ENCODE peak calls at places on chromosomes 7 and 10, in four cellular contexts. R is epithelial cell of esophagus, Z is ureter, V is foreskin fibroblast. Y is an unnamed sample.

GRCh38 chr7:155483868-155484325 is 26.0 kb downstream of the EN2 start:
- DNase-seq in Z (no peak), V (no peak), R (peak; percentile 39), Y (no peak)

GRCh38 chr10:30422981-30423654 is 10.9 kb upstream of the MAP3K8 start:
- DNase-seq in Z (peak; percentile 83), V (no peak), R (peak; percentile 92), Y (peak; percentile 46)

GRCh38 chr10:8402469-8403074 is 348.1 kb downstream of the GATA3 start:
- DNase-seq in R (no peak), V (no peak), Z (no peak), Y (no peak)

GRCh38 chr7:68730871-68731403 is 867.3 kb upstream of the AUTS2 start:
- DNase-seq in V (no peak), Z (no peak), R (no peak), Y (peak; percentile 72)

GRCh38 chr7:147182859-147183258 is 1066.3 kb downstream of the CNTNAP2 start:
- DNase-seq in R (no peak), V (no peak), Z (no peak), Y (no peak)

GRCh38 chr10:99341860-99342517 is 12.8 kb downstream of the CNNM1 start:
- DNase-seq in V (no peak), R (no peak), Z (no peak), Y (no peak)

GRCh38 chr10:3955493-3955892 is 170.5 kb upstream of the KLF6 start:
- DNase-seq in Z (no peak), R (no peak), V (no peak), Y (peak; percentile 48)

GRCh38 chr10:43193496-43194080 is 55.3 kb downstream of the CSGALNACT2 start:
- DNase-seq in R (no peak), V (no peak), Z (no peak), Y (no peak)

GRCh38 chr7:43077732-43078391 is 34.6 kb upstream of the HECW1 start:
- DNase-seq in Z (no peak), R (no peak), V (no peak), Y (no peak)

GRCh38 chr7:46750321-46750865 is 829.3 kb upstream of the IGFBP3 start:
- DNase-seq in Z (no peak), R (no peak), V (no peak), Y (no peak)

Y was measured in NCI-H510A treated with DMSO at 0.1 percent for 48 hours.